ENCODE peak calls at places on chromosomes 11 and 22, in six cellular contexts. H, X, I, M, B and A are unnamed samples.

GRCh38 chr22:26669060-26669481 is 11.7 kb downstream of the MIAT start:
- DNase-seq in M (no peak), X (no peak), I (no peak), B (no peak), H (no peak), A (peak; percentile 82)

GRCh38 chr22:19523240-19524169 is 705 bp downstream of the CLDN5 start:
- DNase-seq in M (no peak), B (peak; percentile 18), X (no peak), I (no peak), H (no peak), A (no peak)

GRCh38 chr11:59668188-59668949 is 468 bp downstream of the PATL1 start:
- DNase-seq in I (peak; percentile 7), M (peak; percentile 37), X (no peak), B (peak; percentile 77), H (no peak), A (peak; percentile 83)

GRCh38 chr11:120774591-120775386 is 249.1 kb upstream of the TBCEL start:
- DNase-seq in M (no peak), I (no peak), X (no peak), H (no peak), B (no peak), A (peak; percentile 22)

GRCh38 chr11:32472226-32472625 is 36.9 kb upstream of the WT1 start:
- DNase-seq in M (no peak), H (no peak), X (no peak), B (no peak), I (no peak), A (no peak)

GRCh38 chr11:16750417-16750816 is 12.0 kb downstream of the C11orf58 start:
- DNase-seq in X (no peak), B (no peak), M (no peak), H (no peak), I (no peak), A (no peak)

GRCh38 chr22:48558606-48559402 is 1268.9 kb downstream of the BRD1 start:
- DNase-seq in X (no peak), I (no peak), M (no peak), H (no peak), B (no peak), A (no peak)

GRCh38 chr11:7651700-7652099 is 21.6 kb downstream of the CYB5R2 start:
- DNase-seq in X (peak; percentile 80), H (no peak), I (no peak), M (no peak), B (no peak), A (no peak)

GRCh38 chr22:24834845-24835570 is 29.0 kb downstream of the SGSM1 start:
- DNase-seq in M (no peak), I (no peak), B (no peak), X (peak; percentile 13), H (peak; percentile 32), A (peak; percentile 64)

GRCh38 chr11:56624661-56625110 is 10.0 kb upstream of the OR5M1 start:
- DNase-seq in M (peak; percentile 71), I (peak; percentile 11), B (no peak), X (no peak), H (no peak), A (no peak)

GRCh38 chr22:50074056-50074455 is 11.2 kb downstream of the MLC1 start:
- DNase-seq in H (no peak), M (no peak), B (no peak), I (no peak), X (no peak), A (no peak)

GRCh38 chr11:99320769-99321290 is 300.1 kb downstream of the CNTN5 start:
- DNase-seq in B (no peak), H (no peak), X (no peak), M (no peak), I (no peak), A (no peak)

GRCh38 chr22:29580200-29580810 is 608 bp downstream of the NIPSNAP1 start:
- DNase-seq in I (no peak), H (no peak), M (no peak), B (no peak), X (no peak), A (no peak)

GRCh38 chr11:79809487-79809886 is 368.7 kb upstream of the TENM4 start:
- DNase-seq in B (no peak), H (no peak), X (no peak), I (no peak), M (no peak), A (no peak)

GRCh38 chr11:7418061-7418460 is 67.2 kb upstream of the OLFML1 start:
- DNase-seq in M (no peak), B (no peak), I (no peak), H (no peak), X (no peak), A (peak; percentile 89)

GRCh38 chr11:1005913-1006312 is 30.6 kb downstream of the MUC6 start:
- DNase-seq in M (no peak), X (no peak), H (peak; percentile 15), I (no peak), B (no peak), A (no peak)

GRCh38 chr11:128692750-128693578 is 908 bp upstream of the FLI1 start:
- DNase-seq in M (no peak), H (no peak), B (peak; percentile 40), X (no peak), I (no peak), A (peak; percentile 70)

GRCh38 chr11:63907808-63908530 is 9.0 kb downstream of the RCOR2 start:
- DNase-seq in H (no peak), B (no peak), M (no peak), X (peak; percentile 80), I (no peak), A (no peak)

GRCh38 chr11:336666-337002 is 16.0 kb upstream of the IFITM3 start:
- DNase-seq in H (no peak), B (no peak), X (no peak), I (no peak), M (no peak), A (no peak)

GRCh38 chr22:25002241-25002985 is 49.9 kb downstream of the KIAA1671 start:
- DNase-seq in B (no peak), I (no peak), H (no peak), M (no peak), X (no peak), A (no peak)

GRCh38 chr11:66231561-66231960 is 36.9 kb upstream of the RAB1B start:
- DNase-seq in X (no peak), H (no peak), M (no peak), B (no peak), I (no peak), A (no peak)

GRCh38 chr11:72686639-72687215 is 12.5 kb upstream of the PDE2A start:
- DNase-seq in H (no peak), I (no peak), X (no peak), M (no peak), B (no peak), A (no peak)

GRCh38 chr11:8389034-8389996 is 125.6 kb upstream of the LMO1 start:
- DNase-seq in X (no peak), B (no peak), I (no peak), H (no peak), M (no peak), A (no peak)

GRCh38 chr22:32706149-32706548 is 95.4 kb upstream of the TIMP3 start:
- DNase-seq in H (no peak), X (no peak), M (no peak), B (no peak), I (no peak), A (no peak)

GRCh38 chr11:97110376-97110775 is 720.6 kb downstream of the JRKL start:
- DNase-seq in I (no peak), B (no peak), X (no peak), M (no peak), H (no peak), A (no peak)

GRCh38 chr11:110908401-110909106 is 196.3 kb upstream of the ARHGAP20 start:
- DNase-seq in X (no peak), I (no peak), H (no peak), B (no peak), M (no peak), A (no peak)

GRCh38 chr11:122137081-122137793 is 21.2 kb upstream of the BLID start:
- DNase-seq in X (no peak), H (no peak), B (no peak), M (peak; percentile 25), I (peak; percentile 72), A (no peak)

GRCh38 chr22:22684605-22685561 is 40.5 kb downstream of the GGTLC2 start:
- DNase-seq in X (no peak), M (no peak), B (no peak), I (no peak), H (no peak), A (peak; percentile 66)